ENCODE peak calls at places on chromosome 4, in nine cellular contexts. H is fibroblast of mammary gland, B is hepatocyte, T is AG04450, E is keratinocyte, Y is Peyer's patch, J is HFF-Myc, G is AG10803, O is tibial nerve. X is an unnamed sample.

GRCh38 chr4:108209489-108209888 is 40.8 kb upstream of the LEF1 start:
- DNase-seq in B (no peak), Y (no peak), G (no peak), T (no peak), H (no peak), E (no peak), O (no peak), J (no peak), X (no peak)

GRCh38 chr4:105896984-105897760 is 1.9 kb downstream of the NPNT start:
- DNase-seq in B (peak; percentile 43), Y (no peak), G (no peak), T (no peak), E (peak; percentile 9), H (no peak), J (no peak), O (no peak), X (no peak)

GRCh38 chr4:61374612-61374920 is 174.4 kb downstream of the ADGRL3 start:
- DNase-seq in E (no peak), O (no peak), J (no peak), Y (no peak), B (no peak), T (no peak), H (peak; percentile 5), G (no peak), X (no peak)

GRCh38 chr4:76607266-76607799 is 172.3 kb downstream of the SHROOM3 start:
- DNase-seq in B (no peak), O (no peak), Y (no peak), H (no peak), E (no peak), J (no peak), T (no peak), G (peak; percentile 98), X (no peak)

GRCh38 chr4:169768385-169768784 is 10.6 kb upstream of the HPF1 start:
- DNase-seq in Y (no peak), G (no peak), O (no peak), T (no peak), H (no peak), B (no peak), J (no peak), E (no peak), X (no peak)

GRCh38 chr4:128371004-128371777 is 83.6 kb upstream of the PGRMC2 start:
- DNase-seq in E (no peak), O (no peak), H (peak; percentile 54), G (peak; percentile 98), T (no peak), J (no peak), Y (no peak), B (no peak), X (no peak)

GRCh38 chr4:12679217-12679616 is 804.9 kb downstream of the RAB28 start:
- DNase-seq in O (no peak), H (peak; percentile 3), E (no peak), T (no peak), Y (no peak), B (no peak), G (no peak), J (no peak), X (no peak)

GRCh38 chr4:40749717-40750460 is at the start of gene NSUN7:
- DNase-seq in Y (peak; percentile 89), G (peak; percentile 5), B (peak; percentile 92), E (no peak), O (no peak), J (no peak), T (no peak), H (no peak), X (peak; percentile 90)

GRCh38 chr4:83616252-83616651 is 80.3 kb downstream of the GPAT3 start:
- DNase-seq in T (no peak), H (no peak), G (no peak), E (no peak), O (no peak), B (no peak), J (no peak), Y (no peak), X (no peak)

GRCh38 chr4:14035076-14035475 is 407.6 kb upstream of the BOD1L1 start:
- DNase-seq in T (no peak), G (no peak), H (no peak), J (no peak), E (no peak), B (no peak), Y (no peak), O (no peak), X (no peak)

GRCh38 chr4:178037459-178038214 is 595.4 kb upstream of the AGA start:
- DNase-seq in G (no peak), E (no peak), J (no peak), O (no peak), H (no peak), B (no peak), T (no peak), Y (no peak), X (no peak)

GRCh38 chr4:145315828-145316227 is 135.4 kb upstream of the OTUD4 start:
- DNase-seq in G (peak; percentile 98), Y (no peak), E (no peak), O (no peak), H (peak; percentile 97), B (no peak), J (peak; percentile 93), T (no peak), X (no peak)

GRCh38 chr4:111919666-111920065 is 225.6 kb upstream of the FAM241A start:
- DNase-seq in B (no peak), Y (no peak), H (no peak), G (no peak), E (no peak), T (no peak), O (no peak), J (no peak), X (no peak)

GRCh38 chr4:73904491-73904890 is 35.3 kb downstream of the CXCL1 start:
- DNase-seq in H (peak; percentile 92), Y (no peak), G (peak; percentile 88), O (no peak), T (no peak), J (no peak), E (no peak), B (no peak), X (no peak)

GRCh38 chr4:1137063-1137771 is 23.9 kb upstream of the RNF212 start:
- DNase-seq in J (no peak), B (no peak), Y (no peak), H (peak; percentile 14), E (no peak), O (no peak), G (no peak), T (no peak), X (no peak)
- H3K4me3 ChIP-seq in J (no peak overlapping the region), B (no peak overlapping the region), Y (no peak overlapping the region), H (no peak overlapping the region), E (no peak overlapping the region), O (peak overlapping the region; percentile 6), G (no peak overlapping the region), T (no peak overlapping the region), X (no peak overlapping the region)

GRCh38 chr4:185305979-185306442 is 89.7 kb downstream of the LRP2BP start:
- DNase-seq in J (peak; percentile 47), O (no peak), Y (no peak), B (no peak), G (peak; percentile 95), E (peak; percentile 86), T (peak; percentile 76), H (peak; percentile 93), X (no peak)

GRCh38 chr4:185304541-185304940 is 91.2 kb downstream of the LRP2BP start:
- DNase-seq in B (no peak), G (peak; percentile 33), E (no peak), T (no peak), J (no peak), O (no peak), Y (no peak), H (no peak), X (no peak)

GRCh38 chr4:185309770-185310169 is 86.0 kb downstream of the LRP2BP start:
- DNase-seq in O (no peak), J (no peak), Y (no peak), T (no peak), H (no peak), G (no peak), E (no peak), B (no peak), X (no peak)

GRCh38 chr4:185307136-185307950 is 88.4 kb downstream of the LRP2BP start:
- DNase-seq in H (no peak), B (no peak), J (no peak), G (no peak), Y (no peak), T (no peak), E (peak; percentile 63), O (no peak), X (peak; percentile 12)

DNA sequence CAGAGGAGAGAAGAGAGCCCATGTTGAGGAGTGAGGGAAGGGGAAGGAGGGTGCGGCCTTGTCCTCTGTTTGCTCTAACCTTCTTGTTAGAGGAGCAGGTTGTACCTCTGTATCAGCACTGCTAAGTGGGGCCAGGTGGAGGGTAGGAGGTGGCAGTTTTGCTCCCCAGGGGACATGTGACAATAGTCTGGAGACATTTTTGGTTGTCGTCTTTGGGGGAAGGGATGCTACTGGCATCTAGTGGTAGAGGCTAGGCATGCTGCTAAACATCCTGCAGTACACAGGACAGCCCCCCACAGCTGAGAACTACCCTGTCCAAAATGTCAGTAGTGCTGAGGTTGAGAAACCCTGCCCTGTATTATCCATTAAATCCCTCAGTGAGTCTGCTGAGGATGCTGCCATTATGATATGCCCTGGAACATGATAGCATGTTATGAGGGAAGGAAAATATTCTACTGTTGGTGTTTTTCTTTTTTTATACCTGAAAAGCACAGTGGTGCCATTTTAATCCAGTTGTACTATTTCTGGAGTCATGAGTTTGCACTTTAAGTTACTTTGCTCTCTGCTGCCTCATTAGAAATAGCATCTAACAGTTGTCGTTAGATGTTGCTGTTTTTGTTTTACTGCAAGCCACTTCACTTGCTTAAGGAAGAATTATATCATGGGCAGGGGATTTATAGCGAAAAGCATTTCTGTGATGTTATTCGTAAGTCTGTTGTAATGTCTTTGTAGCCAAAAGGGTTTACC is 90.6 kb downstream of the LRP2BP start:
- DNase-seq in Y (no peak), G (no peak), E (no peak), J (peak; percentile 7), T (no peak), O (no peak), B (peak; percentile 18), H (peak; percentile 40), X (no peak)
- TF ChIP-seq CTCF in Y (peak; percentile 26), G (peak; percentile 42), E (peak; percentile 70), J (peak; percentile 53), T (peak; percentile 48), O (no peak), B (peak; percentile 24), H (peak; percentile 57), X (no peak)

GRCh38 chr4:157634057-157634456 is 413.5 kb downstream of the GRIA2 start:
- DNase-seq in O (no peak), H (no peak), G (no peak), Y (no peak), E (no peak), T (no peak), J (no peak), B (no peak), X (no peak)
- H3K4me3 ChIP-seq in O (no peak overlapping the region), H (no peak overlapping the region), G (no peak overlapping the region), Y (no peak overlapping the region), E (no peak overlapping the region), T (no peak overlapping the region), J (no peak overlapping the region), B (no peak overlapping the region), X (no peak overlapping the region)

GRCh38 chr4:966266-967112 is 6.9 kb downstream of the DGKQ start:
- DNase-seq in H (no peak), T (no peak), Y (no peak), O (no peak), B (no peak), E (no peak), G (no peak), J (no peak), X (peak; percentile 81)
- TF ChIP-seq CTCF in H (no peak), T (no peak), Y (no peak), O (no peak), B (no peak), E (no peak), G (no peak), J (no peak), X (no peak)

GRCh38 chr4:6714954-6715353 is 1.0 kb upstream of the BLOC1S4 start:
- DNase-seq in B (no peak), J (no peak), T (no peak), E (no peak), O (no peak), H (no peak), G (no peak), Y (no peak), X (no peak)
- H3K4me3 ChIP-seq in B (no peak overlapping the region), J (no peak overlapping the region), T (no peak overlapping the region), E (no peak overlapping the region), O (no peak overlapping the region), H (no peak overlapping the region), G (no peak overlapping the region), Y (no peak overlapping the region), X (no peak overlapping the region)